ENCODE peak calls at places on chromosomes 6 and 20, in nine cellular contexts. C is esophagus squamous epithelium; P is GM23248; F is GM18507; L is nephron progenitor cell; B is AG09319; A is stimulated activated CD4-positive, alpha-beta T cell treated with anti-CD3 and anti-CD28 coated beads, Interleukin-4, amount 100 ng/mL, for 24 hours; H is heart right ventricle; T is astrocyte of the spinal cord. X is an unnamed sample.

GRCh38 chr6:41596807-41597206 is 41.5 kb upstream of the MDFI start:
- DNase-seq in T (no peak), P (no peak), H (no peak), C (no peak), L (no peak), A (no peak), B (no peak), F (no peak), X (no peak)

GRCh38 chr6:155325700-155326516 is 11.6 kb upstream of the TFB1M start:
- DNase-seq in T (no peak), F (no peak), P (peak), L (no peak), C (no peak), B (no peak), A (no peak), H (no peak), X (no peak)

GRCh38 chr20:38094373-38094775 is 60.8 kb downstream of the RPRD1B start:
- DNase-seq in B (no peak), A (peak), C (no peak), T (peak), F (peak), L (no peak), P (peak), H (peak), X (peak)

GRCh38 chr6:168968228-168968627 is 285.4 kb downstream of the THBS2 start:
- DNase-seq in P (peak), C (no peak), T (peak), L (no peak), A (no peak), B (peak), H (peak), F (no peak), X (peak)

GRCh38 chr6:63351995-63352586 is 32.3 kb upstream of the LGSN start:
- DNase-seq in B (peak), F (peak), A (no peak), P (peak), L (no peak), H (no peak), T (peak), C (no peak), X (peak)

GRCh38 chr6:41779793-41780622 is at the start of gene FRS3:
- DNase-seq in A (peak), C (peak), F (peak), H (peak), P (peak), T (peak), B (peak), L (peak), X (peak)

GRCh38 chr20:2330090-2330695 is 34.4 kb downstream of the TGM3 start:
- DNase-seq in A (no peak), H (no peak), P (no peak), B (no peak), L (no peak), F (no peak), C (no peak), T (no peak), X (no peak)

GRCh38 chr6:134732761-134733160 is 217.1 kb downstream of the ALDH8A1 start:
- DNase-seq in L (no peak), B (no peak), F (no peak), A (no peak), C (no peak), T (no peak), P (peak), H (no peak), X (peak)

GRCh38 chr6:95518630-95519227 is 58.6 kb upstream of the MANEA start:
- DNase-seq in T (no peak), C (no peak), F (no peak), H (no peak), P (no peak), L (no peak), A (no peak), B (no peak), X (no peak)

GRCh38 chr6:117456255-117456654 is 26.2 kb upstream of the DCBLD1 start:
- DNase-seq in C (no peak), A (no peak), H (no peak), B (no peak), F (no peak), T (no peak), L (no peak), P (no peak), X (no peak)

GRCh38 chr6:38142178-38142902 is 322.8 kb downstream of the ZFAND3 start:
- DNase-seq in A (no peak), F (no peak), H (no peak), P (no peak), T (no peak), B (no peak), L (no peak), C (no peak), X (no peak)

X was measured in AG20443.